ENCODE peak calls at places on chromosome 18, in five cellular contexts. N is transverse colon, S is mesendoderm, O is upper lobe of right lung, J is fibroblast of lung. R is an unnamed sample.

GRCh38 chr18:76604642-76605240 is 109.7 kb upstream of the ZNF516 start:
- DNase-seq in O (no peak), J (no peak), S (no peak), N (no peak), R (no peak)

GRCh38 chr18:23528580-23529472 is 25.5 kb downstream of the RMC1 start:
- DNase-seq in N (peak), O (peak), S (peak), J (peak), R (no peak)

GRCh38 chr18:35362531-35362930 is 14.6 kb downstream of the ZNF396 start:
- DNase-seq in O (no peak), N (no peak), S (no peak), J (no peak), R (no peak)

GRCh38 chr18:72692595-72692994 is 148.5 kb upstream of the CBLN2 start:
- DNase-seq in J (no peak), S (no peak), O (no peak), N (no peak), R (no peak)

GRCh38 chr18:64330976-64331375 is 182.1 kb upstream of the LINC00305 start:
- DNase-seq in O (no peak), J (no peak), S (no peak), N (no peak), R (no peak)

GRCh38 chr18:63762518-63762917 is 12.7 kb upstream of the SERPINB7 start:
- DNase-seq in J (peak), O (no peak), S (no peak), N (no peak), R (no peak)

GRCh38 chr18:46761054-46761769 is 4.4 kb upstream of the ST8SIA5 start:
- DNase-seq in S (no peak), N (no peak), O (no peak), J (no peak), R (no peak)

GRCh38 chr18:3690682-3691066 is 240.7 kb downstream of the TGIF1 start:
- DNase-seq in S (no peak), O (no peak), J (peak), N (no peak), R (no peak)

GRCh38 chr18:3715223-3716080 is 265.5 kb downstream of the TGIF1 start:
- DNase-seq in J (no peak), S (no peak), O (no peak), N (no peak), R (no peak)

GRCh38 chr18:63867368-63867767 is 20.1 kb upstream of the SERPINB2 start:
- DNase-seq in O (no peak), J (no peak), S (no peak), N (no peak), R (no peak)

GRCh38 chr18:3596324-3597158 is 146.6 kb downstream of the TGIF1 start:
- DNase-seq in O (peak), S (peak), N (peak), J (peak), R (peak)

GRCh38 chr18:75213610-75214009 is 3.0 kb downstream of the TSHZ1 start:
- DNase-seq in O (no peak), N (no peak), S (no peak), J (peak), R (no peak)
- H3K27ac ChIP-seq in O (no peak), N (peak), S (no peak), J (no peak), R (no peak)

DNA sequence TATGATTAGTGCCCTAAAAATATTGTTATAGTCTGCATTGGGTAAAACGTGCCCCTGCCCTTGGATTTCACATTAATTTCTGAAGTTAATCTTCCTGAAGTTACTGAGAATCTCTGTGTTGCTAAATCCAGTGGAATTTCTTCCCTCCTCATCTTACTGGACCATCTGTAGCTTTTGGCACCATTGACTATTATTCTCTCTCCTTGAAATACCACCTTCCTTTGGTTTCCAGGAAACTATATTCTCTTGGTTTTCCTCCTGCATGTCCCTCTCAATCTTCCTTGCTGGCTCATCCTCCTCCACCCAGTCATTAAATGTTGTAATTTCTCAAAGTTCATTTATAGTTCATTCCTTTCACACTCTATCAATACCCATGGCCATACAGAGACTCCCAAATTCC is 110.6 kb upstream of the SLC35G4 start:
- DNase-seq in N (no peak), O (no peak), S (no peak), J (peak), R (no peak)
- H3K27ac ChIP-seq in N (no peak), O (no peak), S (no peak), J (no peak), R (no peak)

GRCh38 chr18:55795101-55795669 is 207.2 kb upstream of the TCF4 start:
- DNase-seq in N (no peak), O (no peak), S (no peak), J (no peak), R (no peak)

GRCh38 chr18:55790296-55790695 is 202.3 kb upstream of the TCF4 start:
- DNase-seq in J (peak), O (no peak), S (no peak), N (no peak), R (no peak)

GRCh38 chr18:55794288-55795052 is 206.5 kb upstream of the TCF4 start:
- DNase-seq in J (peak), N (no peak), O (no peak), S (no peak), R (no peak)
- H3K27ac ChIP-seq in J (no peak), N (peak), O (no peak), S (no peak), R (no peak)

GRCh38 chr18:79507076-79507545 is 111.4 kb downstream of the NFATC1 start:
- DNase-seq in S (no peak), N (peak), J (peak), O (peak), R (no peak)

GRCh38 chr18:79507546-79508480 is 112.1 kb downstream of the NFATC1 start:
- DNase-seq in N (peak), S (no peak), J (peak), O (peak), R (peak)

GRCh38 chr18:79508565-79509535 is 113.1 kb downstream of the NFATC1 start:
- DNase-seq in O (peak), N (peak), J (no peak), S (no peak), R (no peak)

GRCh38 chr18:79503891-79504475 is 108.3 kb downstream of the NFATC1 start:
- DNase-seq in N (peak), J (no peak), O (peak), S (no peak), R (no peak)

GRCh38 chr18:79506191-79507075 is 110.7 kb downstream of the NFATC1 start:
- DNase-seq in S (peak), J (peak), O (peak), N (peak), R (no peak)
- H3K27ac ChIP-seq in S (peak), J (no peak), O (peak), N (peak), R (peak)

GRCh38 chr18:8705280-8705940 is at the start of gene MTCL1:
- DNase-seq in S (peak), N (no peak), J (peak), O (peak), R (no peak)

GRCh38 chr18:8705941-8706544 is 687 bp downstream of the MTCL1 start:
- DNase-seq in O (peak), J (no peak), N (no peak), S (peak), R (peak)

GRCh38 chr18:8706981-8707940 is 1.9 kb downstream of the MTCL1 start:
- DNase-seq in N (no peak), S (peak), O (peak), J (peak), R (no peak)

GRCh38 chr18:8707946-8708345 is 2.6 kb downstream of the MTCL1 start:
- DNase-seq in N (no peak), J (no peak), S (peak), O (no peak), R (no peak)

GRCh38 chr18:8706545-8706980 is 1.2 kb downstream of the MTCL1 start:
- DNase-seq in J (peak), N (no peak), O (peak), S (no peak), R (no peak)
- H3K27ac ChIP-seq in J (peak), N (peak), O (peak), S (no peak), R (peak)

DNA sequence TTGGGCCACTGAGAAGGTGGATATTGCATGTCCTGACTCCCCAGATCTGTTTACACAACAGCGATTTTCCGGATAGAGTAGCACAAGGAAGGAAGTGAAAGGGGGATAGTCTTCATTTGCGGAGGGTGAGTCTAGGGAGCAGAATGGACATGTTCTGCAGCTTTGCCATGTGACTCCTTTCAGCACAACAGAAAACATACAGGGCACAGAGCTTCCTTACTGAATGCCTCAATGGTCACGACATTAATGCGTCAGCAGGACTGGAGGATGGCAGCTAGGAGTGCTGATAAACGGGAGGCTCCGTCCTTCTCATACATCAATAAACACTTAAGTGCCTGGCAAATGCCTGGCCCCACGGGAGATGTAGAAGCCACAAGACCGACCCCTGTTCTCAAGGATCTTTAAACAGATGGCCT is 163.0 kb downstream of the FAM210A start:
- DNase-seq in J (no peak), O (no peak), S (no peak), N (no peak), R (peak)
- H3K27ac ChIP-seq in J (no peak), O (peak), S (no peak), N (no peak), R (peak)

GRCh38 chr18:31590570-31590969 is 1.1 kb upstream of the TTR start:
- DNase-seq in J (no peak), S (no peak), N (no peak), O (no peak), R (no peak)
- H3K27ac ChIP-seq in J (no peak), S (no peak), N (no peak), O (no peak), R (no peak)

R was measured in substantia nigra.